ENCODE peak calls at places on chromosome 15, in nine cellular contexts. R is hepatic stellate cell; O is lower leg skin; K is Kasumi-1; S is progenitor cell of endocrine pancreas; C is NCI-H748 treated with DMSO at 0.1 percent for 48 hours; J is MM.1S; N is mesothelial cell of epicardium; G is activated CD8-positive, alpha-beta T cell treated with anti-CD3 and anti-CD28 coated beads for 36 hours. H is an unnamed sample.

GRCh38 chr15:40826123-40827075 is 2.1 kb downstream of the PPP1R14D start:
- DNase-seq in R (no peak), O (no peak), K (no peak), S (no peak), C (no peak), J (no peak), N (no peak), G (no peak), H (no peak)

GRCh38 chr15:100635406-100636071 is 33.1 kb downstream of the ASB7 start:
- DNase-seq in R (no peak), O (no peak), K (no peak), S (no peak), C (no peak), J (no peak), N (no peak), G (no peak), H (no peak)

GRCh38 chr15:68819451-68820204 is 1.1 kb downstream of the ANP32A start:
- DNase-seq in R (peak; percentile 42), O (peak; percentile 92), K (no peak), S (no peak), C (peak; percentile 13), J (peak; percentile 35), N (no peak), G (peak; percentile 52), H (peak; percentile 56)

GRCh38 chr15:96333194-96334016 is 2.9 kb downstream of the NR2F2 start:
- DNase-seq in R (peak; percentile 25), O (peak; percentile 89), K (no peak), S (no peak), C (no peak), J (no peak), N (no peak), G (no peak), H (no peak)

GRCh38 chr15:76217029-76217866 is 94.0 kb downstream of the ETFA start:
- DNase-seq in R (no peak), O (no peak), K (no peak), S (no peak), C (no peak), J (no peak), N (no peak), G (no peak), H (no peak)

GRCh38 chr15:73939138-73939537 is 12.9 kb downstream of the LOXL1 start:
- DNase-seq in R (no peak), O (no peak), K (no peak), S (no peak), C (no peak), J (no peak), N (no peak), G (no peak), H (no peak)

GRCh38 chr15:67080900-67081431 is 15.6 kb downstream of the SMAD3 start:
- DNase-seq in R (peak; percentile 77), O (no peak), K (peak; percentile 92), S (no peak), C (no peak), J (peak; percentile 57), N (no peak), G (peak; percentile 84), H (peak; percentile 83)

GRCh38 chr15:46091860-46092450 is 457.1 kb downstream of the SQOR start:
- DNase-seq in R (peak; percentile 4), O (no peak), K (peak; percentile 4), S (no peak), C (peak; percentile 60), J (peak; percentile 56), N (no peak), G (peak; percentile 17), H (peak; percentile 40)

GRCh38 chr15:65530318-65531111 is at the start of gene HACD3:
- DNase-seq in R (peak; percentile 93), O (peak; percentile 96), K (peak; percentile 62), S (peak; percentile 92), C (peak; percentile 57), J (peak; percentile 92), N (peak; percentile 89), G (peak; percentile 91), H (peak; percentile 99)

GRCh38 chr15:88419830-88420229 is 47.4 kb downstream of the MRPL46 start:
- DNase-seq in R (no peak), O (no peak), K (no peak), S (no peak), C (no peak), J (no peak), N (no peak), G (peak; percentile 33), H (no peak)

GRCh38 chr15:94522125-94522524 is 290.8 kb downstream of the MCTP2 start:
- DNase-seq in R (no peak), O (no peak), K (no peak), S (no peak), C (no peak), J (no peak), N (no peak), G (no peak), H (no peak)

GRCh38 chr15:56640127-56640526 is 93.2 kb downstream of the ZNF280D start:
- DNase-seq in R (no peak), O (no peak), K (no peak), S (no peak), C (no peak), J (no peak), N (no peak), G (no peak), H (no peak)

GRCh38 chr15:81859737-81860516 is 185.9 kb downstream of the MEX3B start:
- DNase-seq in R (no peak), O (no peak), K (no peak), S (no peak), C (peak; percentile 49), J (peak; percentile 87), N (no peak), G (no peak), H (no peak)

H was measured in GM03348.